ENCODE peak calls at places on chromosomes 1 and 21, in eight cellular contexts. B is fibroblast of mammary gland; N is NCI-H1092 treated with DMSO at 0.1 percent for 48 hours; Q is heart right ventricle; G is stimulated activated CD4-positive, alpha-beta T cell treated with anti-CD3 and anti-CD28 coated beads, Interleukin-4, amount 100 ng/mL, for 4 hours; J is NCI-H1694; R is CD4-positive, CD25-positive, alpha-beta regulatory T cell; F is NCI-H2227 treated with DMSO at 0.1 percent for 48 hours. I is an unnamed sample.

GRCh38 chr21:44199448-44199847 is 41.3 kb downstream of the ICOSLG start:
- DNase-seq in B (no peak), N (no peak), Q (no peak), G (no peak), J (no peak), R (no peak), F (no peak), I (no peak)

GRCh38 chr1:233780049-233780448 is 124.4 kb upstream of the SLC35F3 start:
- DNase-seq in B (no peak), N (no peak), Q (no peak), G (no peak), J (no peak), R (no peak), F (no peak), I (no peak)

GRCh38 chr21:35417762-35418161 is 368.7 kb upstream of the RUNX1 start:
- DNase-seq in B (no peak), N (no peak), Q (no peak), G (no peak), J (no peak), R (no peak), F (no peak), I (no peak)

GRCh38 chr1:244191581-244191980 is 140.5 kb downstream of the ZBTB18 start:
- DNase-seq in B (no peak), N (no peak), Q (no peak), G (no peak), J (no peak), R (no peak), F (no peak), I (no peak)

GRCh38 chr1:225945564-225945963 is 4.5 kb upstream of the LEFTY2 start:
- DNase-seq in B (no peak), N (no peak), Q (no peak), G (no peak), J (no peak), R (no peak), F (no peak), I (no peak)

GRCh38 chr1:11286735-11287410 is 13.9 kb downstream of the UBIAD1 start:
- DNase-seq in B (peak; percentile 78), N (no peak), Q (no peak), G (no peak), J (no peak), R (no peak), F (peak; percentile 28), I (no peak)

GRCh38 chr21:37871121-37871862 is 45.0 kb downstream of the KCNJ6 start:
- DNase-seq in B (peak; percentile 86), N (no peak), Q (no peak), G (no peak), J (no peak), R (no peak), F (no peak), I (no peak)

GRCh38 chr1:81174811-81175476 is 625.8 kb upstream of the ADGRL2 start:
- DNase-seq in B (peak; percentile 59), N (no peak), Q (no peak), G (no peak), J (no peak), R (no peak), F (no peak), I (peak; percentile 17)

GRCh38 chr1:107787299-107787698 is 177.7 kb downstream of the VAV3 start:
- DNase-seq in B (peak; percentile 2), N (peak; percentile 53), Q (no peak), G (no peak), J (no peak), R (no peak), F (no peak), I (no peak)

GRCh38 chr1:45348020-45348419 is 7.8 kb upstream of the MUTYH start:
- DNase-seq in B (no peak), N (no peak), Q (no peak), G (no peak), J (no peak), R (no peak), F (no peak), I (no peak)

GRCh38 chr1:91940496-91940895 is 8.7 kb upstream of the BRDT start:
- DNase-seq in B (no peak), N (no peak), Q (no peak), G (no peak), J (no peak), R (no peak), F (no peak), I (no peak)

GRCh38 chr1:2271134-2271785 is 43.1 kb downstream of the SKI start:
- DNase-seq in B (no peak), N (no peak), Q (no peak), G (no peak), J (no peak), R (no peak), F (no peak), I (no peak)

I was measured in pancreas.